ENCODE peak calls at places on chromosomes 16 and 17, in seven cellular contexts. One of them, this sample, is unnamed. For H3K36me3, the result is how much of the 10 kb centered on the place peaks cover.

GRCh38 chr17:20191066-20191465 is 181.9 kb downstream of the SPECC1 start:
- DNase-seq in trophoblast cell: peak
- DNase-seq in IMR-90: peak
- DNase-seq in GM23338: no peak
- DNase-seq in left ventricle myocardium inferior: no peak
- DNase-seq in transverse colon: no peak
- DNase-seq in lower lobe of right lung: no peak
- DNase-seq in this sample: no peak

GRCh38 chr16:24536671-24537070 is 2.7 kb upstream of the RBBP6 start:
- DNase-seq in IMR-90: no peak
- DNase-seq in lower lobe of right lung: no peak
- DNase-seq in transverse colon: no peak
- DNase-seq in trophoblast cell: no peak
- DNase-seq in left ventricle myocardium inferior: no peak
- DNase-seq in GM23338: no peak
- DNase-seq in this sample: no peak

GRCh38 chr17:16122697-16123434 is 92.5 kb downstream of the NCOR1 start:
- DNase-seq in GM23338: no peak
- DNase-seq in transverse colon: no peak
- DNase-seq in left ventricle myocardium inferior: no peak
- DNase-seq in trophoblast cell: peak
- DNase-seq in lower lobe of right lung: no peak
- DNase-seq in IMR-90: peak
- DNase-seq in this sample: no peak

GRCh38 chr17:82892869-82893565 is 53.2 kb upstream of the ZNF750 start:
- DNase-seq in GM23338: no peak
- DNase-seq in left ventricle myocardium inferior: peak
- DNase-seq in IMR-90: peak
- DNase-seq in trophoblast cell: no peak
- DNase-seq in lower lobe of right lung: peak
- DNase-seq in transverse colon: peak
- DNase-seq in this sample: peak

GRCh38 chr17:72413077-72414031 is 292.5 kb downstream of the SOX9 start:
- DNase-seq in transverse colon: peak
- DNase-seq in left ventricle myocardium inferior: no peak
- DNase-seq in GM23338: no peak
- DNase-seq in IMR-90: no peak
- DNase-seq in lower lobe of right lung: no peak
- DNase-seq in trophoblast cell: no peak
- DNase-seq in this sample: no peak

GRCh38 chr17:48351916-48352332 is 78.1 kb downstream of the SKAP1 start:
- DNase-seq in trophoblast cell: peak
- DNase-seq in GM23338: peak
- DNase-seq in left ventricle myocardium inferior: no peak
- DNase-seq in transverse colon: no peak
- DNase-seq in IMR-90: peak
- DNase-seq in lower lobe of right lung: no peak
- DNase-seq in this sample: no peak

GRCh38 chr16:88685156-88686061 is 898 bp downstream of the SNAI3 start:
- DNase-seq in left ventricle myocardium inferior: no peak
- DNase-seq in transverse colon: peak
- DNase-seq in IMR-90: peak
- DNase-seq in GM23338: peak
- DNase-seq in lower lobe of right lung: peak
- DNase-seq in trophoblast cell: peak
- DNase-seq in this sample: no peak

GRCh38 chr16:1532081-1532760 is 1.2 kb upstream of the TMEM204 start:
- DNase-seq in lower lobe of right lung: no peak
- DNase-seq in trophoblast cell: no peak
- DNase-seq in transverse colon: peak
- DNase-seq in GM23338: no peak
- DNase-seq in IMR-90: no peak
- DNase-seq in left ventricle myocardium inferior: peak
- DNase-seq in this sample: no peak

GRCh38 chr17:81222620-81222905 is 202 bp downstream of the CEP131 start:
- DNase-seq in GM23338: no peak
- DNase-seq in transverse colon: no peak
- DNase-seq in left ventricle myocardium inferior: no peak
- DNase-seq in trophoblast cell: no peak
- DNase-seq in lower lobe of right lung: no peak
- DNase-seq in IMR-90: no peak
- DNase-seq in this sample: no peak

GRCh38 chr16:81571175-81571574 is 126.6 kb downstream of the CMIP start:
- DNase-seq in transverse colon: no peak
- DNase-seq in GM23338: no peak
- DNase-seq in left ventricle myocardium inferior: no peak
- DNase-seq in lower lobe of right lung: no peak
- DNase-seq in trophoblast cell: peak
- DNase-seq in IMR-90: no peak
- DNase-seq in this sample: no peak

GRCh38 chr16:79767597-79768280 is 167.2 kb upstream of the MAF start:
- DNase-seq in lower lobe of right lung: no peak
- DNase-seq in transverse colon: peak
- DNase-seq in IMR-90: no peak
- DNase-seq in trophoblast cell: no peak
- DNase-seq in left ventricle myocardium inferior: no peak
- DNase-seq in GM23338: peak
- DNase-seq in this sample: no peak

GRCh38 chr16:73025111-73025505 is 22.8 kb downstream of the ZFHX3 start:
- DNase-seq in GM23338: no peak
- DNase-seq in left ventricle myocardium inferior: peak
- DNase-seq in trophoblast cell: no peak
- DNase-seq in transverse colon: no peak
- DNase-seq in IMR-90: no peak
- DNase-seq in lower lobe of right lung: no peak
- DNase-seq in this sample: no peak

GRCh38 chr17:66633322-66633965 is 201.5 kb upstream of the CACNG5 start:
- DNase-seq in transverse colon: no peak
- DNase-seq in GM23338: no peak
- DNase-seq in left ventricle myocardium inferior: no peak
- DNase-seq in trophoblast cell: peak
- DNase-seq in lower lobe of right lung: no peak
- DNase-seq in IMR-90: peak
- DNase-seq in this sample: no peak

DNA sequence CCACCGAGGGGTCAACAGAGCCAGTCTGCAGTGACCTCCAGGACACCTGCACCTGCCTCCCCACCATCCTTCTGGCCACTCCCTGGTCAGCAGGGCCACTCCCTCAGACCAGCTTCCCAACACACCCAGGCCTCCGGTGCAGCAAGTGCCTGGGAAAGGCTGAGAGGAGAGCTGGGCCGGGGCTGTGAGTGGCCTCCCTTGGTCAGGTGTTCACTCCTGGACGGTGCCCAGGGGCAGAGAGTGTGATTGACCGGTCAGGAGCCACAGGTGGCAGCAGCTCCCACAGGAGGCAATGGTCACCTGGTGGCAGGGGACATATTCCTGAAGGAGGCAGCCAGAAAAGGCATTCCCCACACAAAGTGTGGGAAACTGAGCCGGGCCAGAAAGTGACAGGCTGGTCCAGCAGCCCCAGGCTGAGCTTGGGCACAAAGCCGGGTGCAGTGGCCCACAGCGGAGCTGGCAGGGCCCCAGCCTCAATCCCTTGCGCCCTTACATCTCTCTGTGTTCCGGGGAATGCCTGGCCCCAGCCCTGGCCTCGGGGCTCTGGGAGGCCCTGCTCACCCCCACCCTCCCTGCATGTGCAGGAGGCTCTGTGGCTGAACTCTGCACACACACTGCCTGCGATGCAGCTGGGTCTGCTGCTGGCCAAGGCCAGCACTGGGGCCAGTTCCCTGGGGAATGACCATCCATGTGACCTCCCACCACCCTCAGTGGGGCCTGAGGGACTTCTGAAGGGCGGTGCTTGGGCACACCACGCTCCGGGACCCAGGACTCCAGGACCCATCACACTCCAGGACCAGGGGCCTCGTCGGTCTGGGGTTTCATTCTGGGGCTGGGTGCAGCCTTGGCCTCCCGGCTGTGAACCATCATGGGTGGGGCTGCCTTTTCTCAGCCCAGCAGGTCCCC is 1.2 kb upstream of the C17orf99 start:
- DNase-seq in transverse colon: peak
- DNase-seq in left ventricle myocardium inferior: no peak
- DNase-seq in lower lobe of right lung: peak
- DNase-seq in IMR-90: no peak
- DNase-seq in GM23338: no peak
- DNase-seq in trophoblast cell: no peak
- DNase-seq in this sample: peak
- H3K4me3 ChIP-seq in transverse colon: no peak
- H3K4me3 ChIP-seq in left ventricle myocardium inferior: peak
- H3K4me3 ChIP-seq in lower lobe of right lung: peak
- H3K4me3 ChIP-seq in IMR-90: no peak
- H3K4me3 ChIP-seq in GM23338: no peak
- H3K4me3 ChIP-seq in trophoblast cell: no peak
- H3K4me3 ChIP-seq in this sample: no peak

GRCh38 chr17:49766918-49767530 is 3.1 kb upstream of the FAM117A start:
- DNase-seq in left ventricle myocardium inferior: no peak
- DNase-seq in transverse colon: no peak
- DNase-seq in IMR-90: no peak
- DNase-seq in GM23338: no peak
- DNase-seq in trophoblast cell: no peak
- DNase-seq in lower lobe of right lung: no peak
- DNase-seq in this sample: no peak

GRCh38 chr17:49763735-49764558 is at the start of gene FAM117A:
- DNase-seq in left ventricle myocardium inferior: peak
- DNase-seq in lower lobe of right lung: peak
- DNase-seq in transverse colon: peak
- DNase-seq in GM23338: peak
- DNase-seq in trophoblast cell: peak
- DNase-seq in IMR-90: peak
- DNase-seq in this sample: peak

GRCh38 chr17:49762148-49762941 is 1.6 kb downstream of the FAM117A start:
- DNase-seq in transverse colon: no peak
- DNase-seq in trophoblast cell: peak
- DNase-seq in GM23338: no peak
- DNase-seq in lower lobe of right lung: no peak
- DNase-seq in IMR-90: peak
- DNase-seq in left ventricle myocardium inferior: no peak
- DNase-seq in this sample: no peak

GRCh38 chr17:49760909-49761558 is 2.9 kb downstream of the FAM117A start:
- DNase-seq in transverse colon: no peak
- DNase-seq in IMR-90: no peak
- DNase-seq in GM23338: no peak
- DNase-seq in lower lobe of right lung: no peak
- DNase-seq in trophoblast cell: peak
- DNase-seq in left ventricle myocardium inferior: no peak
- DNase-seq in this sample: no peak

DNA sequence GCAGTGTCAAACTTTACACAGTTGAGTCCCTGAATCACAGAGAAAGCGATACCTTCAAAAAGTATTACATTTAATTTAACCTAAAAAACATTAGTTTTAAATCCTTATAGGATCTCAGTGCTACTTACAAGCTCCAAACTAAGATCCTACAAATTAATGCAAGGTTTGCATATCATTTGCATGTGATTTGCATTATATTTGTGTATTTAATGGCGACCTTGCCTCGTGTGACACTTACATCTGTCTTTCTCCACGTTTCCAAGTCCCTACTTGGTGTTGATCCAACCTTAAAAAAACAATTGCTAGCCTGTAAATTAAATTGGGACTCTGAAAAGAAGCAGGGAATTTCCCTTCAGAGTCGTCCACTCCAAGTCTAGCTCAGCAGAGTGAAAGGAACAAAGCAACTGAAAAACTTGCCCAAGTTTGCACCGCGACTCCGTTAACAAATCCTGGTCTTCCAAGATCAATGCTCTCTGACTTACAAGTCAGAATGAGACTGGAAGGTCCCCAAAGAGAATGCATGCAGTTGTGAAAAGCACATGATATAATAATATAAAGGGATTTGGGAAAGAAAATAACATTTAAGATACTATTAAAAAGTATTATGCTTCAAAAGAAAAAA is 739 bp upstream of the FAM117A start:
- DNase-seq in left ventricle myocardium inferior: no peak
- DNase-seq in GM23338: peak
- DNase-seq in lower lobe of right lung: no peak
- DNase-seq in transverse colon: no peak
- DNase-seq in IMR-90: no peak
- DNase-seq in trophoblast cell: peak
- DNase-seq in this sample: no peak
- H3K27ac ChIP-seq in left ventricle myocardium inferior: peak
- H3K27ac ChIP-seq in GM23338: no peak
- H3K27ac ChIP-seq in lower lobe of right lung: peak
- H3K27ac ChIP-seq in transverse colon: peak
- H3K27ac ChIP-seq in IMR-90: no peak
- H3K27ac ChIP-seq in trophoblast cell: no peak
- H3K27ac ChIP-seq in this sample: no peak

DNA sequence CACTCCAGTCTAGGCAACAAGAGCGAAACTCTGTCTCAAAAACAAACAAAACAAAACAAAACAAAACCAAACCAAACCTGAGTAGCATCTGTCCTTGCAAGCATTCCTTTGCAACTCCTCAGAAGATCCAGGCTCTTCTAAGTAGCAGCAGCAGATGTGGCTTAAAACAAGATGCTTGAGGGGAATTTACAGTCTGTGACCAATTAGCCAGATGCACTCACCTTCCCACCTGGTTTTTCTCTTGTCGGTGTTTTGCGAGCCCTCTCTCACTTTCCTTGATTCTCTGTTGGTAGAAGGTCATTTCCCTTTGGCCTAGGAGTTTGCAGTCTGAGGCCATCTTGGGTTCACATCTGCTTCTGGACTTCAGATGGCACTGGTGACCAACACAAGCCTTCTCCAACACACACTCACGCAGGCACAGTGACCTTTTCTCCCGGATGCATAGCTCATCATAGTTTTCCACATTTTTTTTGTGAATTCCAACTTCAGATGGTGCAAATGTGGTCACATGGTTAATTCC is 276.8 kb downstream of the STX8 start:
- DNase-seq in GM23338: no peak
- DNase-seq in IMR-90: no peak
- DNase-seq in lower lobe of right lung: no peak
- DNase-seq in left ventricle myocardium inferior: no peak
- DNase-seq in trophoblast cell: peak
- DNase-seq in transverse colon: no peak
- DNase-seq in this sample: no peak
- H3K36me3 ChIP-seq in GM23338: under half
- H3K36me3 ChIP-seq in IMR-90: under half
- H3K36me3 ChIP-seq in lower lobe of right lung: under half
- H3K36me3 ChIP-seq in left ventricle myocardium inferior: under half
- H3K36me3 ChIP-seq in trophoblast cell: under half
- H3K36me3 ChIP-seq in transverse colon: under half
- H3K36me3 ChIP-seq in this sample: under half

GRCh38 chr17:42458497-42459255 is at the start of gene ATP6V0A1:
- DNase-seq in lower lobe of right lung: peak
- DNase-seq in GM23338: peak
- DNase-seq in transverse colon: peak
- DNase-seq in left ventricle myocardium inferior: peak
- DNase-seq in IMR-90: peak
- DNase-seq in trophoblast cell: peak
- DNase-seq in this sample: peak

GRCh38 chr17:42460371-42460770 is 1.7 kb downstream of the ATP6V0A1 start:
- DNase-seq in GM23338: no peak
- DNase-seq in IMR-90: no peak
- DNase-seq in left ventricle myocardium inferior: no peak
- DNase-seq in lower lobe of right lung: no peak
- DNase-seq in transverse colon: no peak
- DNase-seq in trophoblast cell: no peak
- DNase-seq in this sample: no peak

GRCh38 chr17:42459256-42459982 is 741 bp downstream of the ATP6V0A1 start:
- DNase-seq in IMR-90: peak
- DNase-seq in transverse colon: peak
- DNase-seq in GM23338: peak
- DNase-seq in left ventricle myocardium inferior: peak
- DNase-seq in trophoblast cell: peak
- DNase-seq in lower lobe of right lung: peak
- DNase-seq in this sample: peak

GRCh38 chr17:42457107-42457787 is 1.4 kb upstream of the ATP6V0A1 start:
- DNase-seq in trophoblast cell: peak
- DNase-seq in IMR-90: no peak
- DNase-seq in GM23338: no peak
- DNase-seq in left ventricle myocardium inferior: no peak
- DNase-seq in transverse colon: no peak
- DNase-seq in lower lobe of right lung: no peak
- DNase-seq in this sample: no peak

GRCh38 chr17:42459983-42460300 is 1.3 kb downstream of the ATP6V0A1 start:
- DNase-seq in lower lobe of right lung: no peak
- DNase-seq in transverse colon: no peak
- DNase-seq in left ventricle myocardium inferior: no peak
- DNase-seq in GM23338: no peak
- DNase-seq in trophoblast cell: no peak
- DNase-seq in IMR-90: peak
- DNase-seq in this sample: no peak
- H3K4me3 ChIP-seq in lower lobe of right lung: peak
- H3K4me3 ChIP-seq in transverse colon: peak
- H3K4me3 ChIP-seq in left ventricle myocardium inferior: peak
- H3K4me3 ChIP-seq in GM23338: peak
- H3K4me3 ChIP-seq in trophoblast cell: no peak
- H3K4me3 ChIP-seq in IMR-90: peak
- H3K4me3 ChIP-seq in this sample: peak